ENCODE peak calls at places on chromosomes 2 and 18, in eight cellular contexts. R is CD8-positive, alpha-beta T cell; H is psoas muscle; X is fibroblast of lung; V is H9; W is upper lobe of right lung; F is stomach; K is adipocyte. A is an unnamed sample.

GRCh38 chr2:185757356-185757755 is 18.8 kb downstream of the FSIP2 start:
- DNase-seq in R (no peak), H (no peak), X (peak; percentile 46), V (no peak), W (no peak), F (no peak), K (peak; percentile 6), A (no peak)

GRCh38 chr2:231380991-231381847 is 14.3 kb upstream of the B3GNT7 start:
- DNase-seq in R (no peak), H (no peak), X (no peak), V (no peak), W (no peak), F (no peak), K (no peak), A (no peak)

GRCh38 chr2:202941771-202942170 is 29.7 kb downstream of the CARF start:
- DNase-seq in R (no peak), H (no peak), X (no peak), V (no peak), W (no peak), F (no peak), K (peak; percentile 4), A (no peak)

GRCh38 chr2:212147921-212148513 is 390.6 kb downstream of the ERBB4 start:
- DNase-seq in R (no peak), H (no peak), X (peak; percentile 20), V (no peak), W (no peak), F (no peak), K (peak; percentile 73), A (no peak)

GRCh38 chr2:149645391-149645790 is 57.8 kb upstream of the MMADHC start:
- DNase-seq in R (no peak), H (no peak), X (peak; percentile 51), V (no peak), W (no peak), F (no peak), K (peak; percentile 18), A (no peak)

GRCh38 chr2:191533693-191534175 is 144.2 kb upstream of the NABP1 start:
- DNase-seq in R (no peak), H (no peak), X (peak; percentile 33), V (no peak), W (no peak), F (no peak), K (peak; percentile 12), A (no peak)

GRCh38 chr2:203678971-203679370 is 27.5 kb upstream of the CD28 start:
- DNase-seq in R (no peak), H (no peak), X (no peak), V (no peak), W (no peak), F (no peak), K (no peak), A (no peak)

GRCh38 chr2:208062113-208062512 is 36.8 kb upstream of the PLEKHM3 start:
- DNase-seq in R (no peak), H (no peak), X (peak; percentile 39), V (no peak), W (no peak), F (no peak), K (peak; percentile 59), A (no peak)

GRCh38 chr18:55462652-55463051 is 125.3 kb downstream of the TCF4 start:
- DNase-seq in R (no peak), H (no peak), X (peak; percentile 17), V (no peak), W (no peak), F (no peak), K (no peak), A (no peak)

GRCh38 chr2:96762529-96763253 is 2.0 kb downstream of the CNNM4 start:
- DNase-seq in R (no peak), H (no peak), X (no peak), V (peak; percentile 66), W (no peak), F (no peak), K (no peak), A (no peak)

GRCh38 chr18:22253676-22254075 is 84.3 kb downstream of the GATA6 start:
- DNase-seq in R (no peak), H (no peak), X (no peak), V (no peak), W (no peak), F (no peak), K (no peak), A (no peak)

DNA sequence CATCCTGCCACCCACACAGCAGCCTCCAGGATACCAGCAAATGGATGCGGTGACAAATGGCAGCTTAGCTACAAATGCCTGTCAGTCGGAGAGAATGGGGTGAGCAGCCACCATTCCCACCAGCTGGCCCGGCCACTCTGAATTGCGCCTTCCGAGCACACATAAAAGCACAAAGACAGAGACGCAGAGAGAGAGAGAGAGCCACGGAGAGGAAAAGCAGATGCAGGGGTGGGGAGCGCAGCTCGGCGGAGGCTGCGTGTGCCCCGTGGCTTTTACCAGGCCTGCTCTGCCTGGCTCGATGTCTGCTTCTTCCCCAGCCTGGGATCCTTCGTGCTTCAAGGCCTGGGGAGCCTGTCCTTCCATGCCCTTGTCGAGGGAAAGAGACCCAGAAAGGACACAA is 4.2 kb downstream of the INHBB start:
- DNase-seq in R (no peak), H (no peak), X (no peak), V (no peak), W (no peak), F (no peak), K (no peak), A (no peak)
- H3K27me3 ChIP-seq in R (no peaks in the 10 kb centered on the region), H (peaks cover 21% of the 10 kb centered on the region), X (peaks cover 37% of the 10 kb centered on the region), V (peaks cover 34% of the 10 kb centered on the region), W (peaks cover 9% of the 10 kb centered on the region), F (peaks cover 21% of the 10 kb centered on the region), K (peaks cover 21% of the 10 kb centered on the region), A (no peaks in the 10 kb centered on the region)

DNA sequence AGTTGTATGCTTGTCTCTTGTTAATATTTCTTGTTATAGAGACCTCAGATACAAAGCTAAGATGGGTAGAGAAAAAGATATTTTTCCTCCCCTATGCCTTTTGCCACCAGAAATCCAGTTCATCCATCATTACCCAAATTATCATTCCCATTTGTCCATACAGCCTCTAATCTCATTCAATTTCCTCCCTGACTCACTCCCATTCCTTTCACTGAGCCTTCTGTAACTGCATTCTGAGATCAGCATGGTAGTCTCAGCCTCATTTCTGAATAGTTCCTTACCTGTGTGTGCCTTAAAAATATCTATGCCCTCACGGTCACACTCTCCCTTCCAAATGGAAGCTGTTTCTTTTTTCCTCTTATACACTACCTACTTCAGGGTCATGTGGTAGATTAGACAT is 15.7 kb upstream of the PIK3C3 start:
- DNase-seq in R (no peak), H (no peak), X (no peak), V (no peak), W (no peak), F (no peak), K (no peak), A (no peak)
- H3K4me1 ChIP-seq in R (no peaks in the 10 kb centered on the region), H (no peaks in the 10 kb centered on the region), X (peaks cover 8% of the 10 kb centered on the region), V (peaks cover 4% of the 10 kb centered on the region), W (no peaks in the 10 kb centered on the region), F (no peaks in the 10 kb centered on the region), K (peaks cover 47% of the 10 kb centered on the region), A (no peaks in the 10 kb centered on the region)

GRCh38 chr2:45169339-45170190 is 160.3 kb upstream of the SIX2 start:
- DNase-seq in R (peak; percentile 42), H (peak; percentile 45), X (no peak), V (peak; percentile 64), W (peak; percentile 65), F (no peak), K (peak; percentile 54), A (no peak)

GRCh38 chr2:45170976-45171514 is 161.8 kb upstream of the SIX2 start:
- DNase-seq in R (peak; percentile 11), H (no peak), X (peak; percentile 61), V (no peak), W (no peak), F (no peak), K (peak; percentile 29), A (no peak)

GRCh38 chr2:45167885-45168284 is 158.6 kb upstream of the SIX2 start:
- DNase-seq in R (no peak), H (no peak), X (no peak), V (no peak), W (no peak), F (no peak), K (no peak), A (no peak)

GRCh38 chr2:45168731-45169338 is 159.6 kb upstream of the SIX2 start:
- DNase-seq in R (peak; percentile 17), H (peak; percentile 24), X (no peak), V (no peak), W (no peak), F (no peak), K (peak; percentile 41), A (no peak)

GRCh38 chr2:45170191-45170975 is 161.1 kb upstream of the SIX2 start:
- DNase-seq in R (peak; percentile 31), H (no peak), X (no peak), V (no peak), W (no peak), F (no peak), K (no peak), A (no peak)
- H3K27me3 ChIP-seq in R (peaks cover 3% of the 10 kb centered on the region), H (peaks cover 5% of the 10 kb centered on the region), X (peaks cover 35% of the 10 kb centered on the region), V (peaks cover 14% of the 10 kb centered on the region), W (peaks cover 70% of the 10 kb centered on the region), F (peaks cover 47% of the 10 kb centered on the region), K (peaks cover 11% of the 10 kb centered on the region), A (peaks cover 70% of the 10 kb centered on the region)

GRCh38 chr2:66872056-66872821 is 437.3 kb downstream of the MEIS1 start:
- DNase-seq in R (no peak), H (no peak), X (peak; percentile 64), V (no peak), W (no peak), F (no peak), K (peak; percentile 48), A (no peak)
- H3K4me1 ChIP-seq in R (no peaks in the 10 kb centered on the region), H (no peaks in the 10 kb centered on the region), X (peaks cover 15% of the 10 kb centered on the region), V (no peaks in the 10 kb centered on the region), W (peaks cover 3% of the 10 kb centered on the region), F (peaks cover 29% of the 10 kb centered on the region), K (peaks cover 54% of the 10 kb centered on the region), A (no peaks in the 10 kb centered on the region)

GRCh38 chr2:219205165-219205538 is 1.4 kb upstream of the ZFAND2B start:
- DNase-seq in R (no peak), H (no peak), X (no peak), V (no peak), W (no peak), F (no peak), K (no peak), A (peak; percentile 19)
- H3K27me3 ChIP-seq in R (no peaks in the 10 kb centered on the region), H (no peaks in the 10 kb centered on the region), X (peaks cover 2% of the 10 kb centered on the region), V (no peaks in the 10 kb centered on the region), W (no peaks in the 10 kb centered on the region), F (no peaks in the 10 kb centered on the region), K (no peaks in the 10 kb centered on the region), A (no peaks in the 10 kb centered on the region)

DNA sequence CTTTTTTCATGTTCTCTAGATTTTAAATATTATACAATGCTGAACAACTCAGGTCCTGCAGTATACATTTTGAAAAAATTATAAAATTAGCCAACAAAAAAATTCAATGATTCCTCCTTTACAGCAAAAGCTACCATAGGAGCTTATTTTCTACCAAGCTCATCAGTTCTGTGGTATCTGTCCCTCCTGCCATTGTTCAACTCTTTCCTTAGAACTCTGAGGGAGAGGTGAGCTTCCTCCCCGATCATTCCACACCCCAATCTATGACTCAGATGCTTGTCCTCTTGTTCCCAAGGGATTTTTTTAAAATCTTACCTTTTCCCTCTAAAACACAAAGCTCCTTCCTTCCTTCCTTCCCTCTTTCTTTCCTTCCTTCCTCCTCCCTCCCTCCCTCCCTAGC is 13.5 kb downstream of the DPP4 start:
- DNase-seq in R (no peak), H (no peak), X (no peak), V (no peak), W (no peak), F (no peak), K (no peak), A (no peak)
- H3K4me1 ChIP-seq in R (peaks cover 45% of the 10 kb centered on the region), H (no peaks in the 10 kb centered on the region), X (no peaks in the 10 kb centered on the region), V (no peaks in the 10 kb centered on the region), W (no peaks in the 10 kb centered on the region), F (no peaks in the 10 kb centered on the region), K (no peaks in the 10 kb centered on the region), A (peaks cover 34% of the 10 kb centered on the region)

A was measured in spleen.